ENCODE peak calls at places on chromosomes 16 and 17, in ten cellular contexts. J is colonic mucosa; S is aorta; Y is HFFc6; R is SK-N-MC; E is midbrain; H is A549; U is cardiac fibroblast; C is activated gamma-delta T cell treated with anti-CD3 and anti-CD28 coated beads, Interleukin-2, amount 50 U/mL, for 16 hours; K is HTR-8/SVneo. X is an unnamed sample.

GRCh38 chr16:49811630-49812334 is 44.1 kb downstream of the ZNF423 start:
- DNase-seq in J (no peak), R (no peak), C (no peak), Y (no peak), H (no peak), K (no peak), U (peak; percentile 5), S (no peak), E (peak; percentile 55), X (no peak)

GRCh38 chr16:23423496-23424049 is 29.4 kb downstream of the COG7 start:
- DNase-seq in R (no peak), H (peak; percentile 93), J (peak; percentile 90), C (no peak), S (peak; percentile 82), K (peak; percentile 65), Y (peak; percentile 95), U (peak; percentile 94), E (no peak), X (peak; percentile 76)

GRCh38 chr17:45043268-45043681 is 8.2 kb downstream of the DCAKD start:
- DNase-seq in K (no peak), S (peak; percentile 75), Y (no peak), J (no peak), R (no peak), E (peak; percentile 36), H (no peak), C (no peak), U (no peak), X (no peak)

GRCh38 chr16:11586375-11586855 is 304 bp downstream of the LITAF start:
- DNase-seq in C (no peak), H (no peak), U (no peak), R (no peak), J (no peak), K (no peak), Y (no peak), E (no peak), S (no peak), X (no peak)

GRCh38 chr17:5580974-5581373 is 3.3 kb downstream of the NLRP1 start:
- DNase-seq in J (no peak), C (no peak), R (no peak), H (no peak), E (no peak), Y (no peak), K (no peak), U (no peak), S (no peak), X (no peak)

GRCh38 chr17:78645421-78646295 is 68.5 kb upstream of the DNAH17 start:
- DNase-seq in E (peak; percentile 29), K (peak; percentile 75), Y (no peak), U (peak; percentile 77), H (peak; percentile 88), J (peak; percentile 61), S (peak; percentile 94), R (no peak), C (no peak), X (no peak)

GRCh38 chr17:73895157-73895556 is 250.9 kb upstream of the SDK2 start:
- DNase-seq in J (no peak), U (no peak), K (no peak), C (no peak), E (no peak), H (no peak), R (no peak), S (no peak), Y (no peak), X (no peak)

GRCh38 chr16:30722443-30722842 is 23.5 kb downstream of the SRCAP start:
- DNase-seq in C (no peak), H (no peak), R (no peak), S (no peak), Y (no peak), E (no peak), K (no peak), U (no peak), J (no peak), X (no peak)

GRCh38 chr16:73048292-73049050 is 543 bp upstream of the ZFHX3 start:
- DNase-seq in U (peak; percentile 56), S (peak; percentile 74), H (peak; percentile 69), K (no peak), R (no peak), J (no peak), Y (peak; percentile 40), C (no peak), E (no peak), X (no peak)

GRCh38 chr17:79834575-79835469 is 4.4 kb downstream of the CBX4 start:
- DNase-seq in Y (no peak), J (peak; percentile 31), R (no peak), U (no peak), K (no peak), C (no peak), E (no peak), S (no peak), H (peak; percentile 61), X (no peak)